ENCODE peak calls at places on chromosomes 4 and X, in seven cellular contexts. W, O, R, Y, E, L and P are unnamed samples.
A peak's percentile ranks its signal among the peaks of the same experiment; 100 is the strongest.

GRCh38 chr4:82688091-82688815 is 110.3 kb downstream of the SCD5 start:
- DNase-seq in L (no peak), W (no peak), R (no peak), E (no peak), O (peak; percentile 7), Y (no peak), P (no peak)

GRCh38 chr4:122771724-122772123 is 39.2 kb downstream of the BBS12 start:
- DNase-seq in R (no peak), E (no peak), Y (no peak), L (no peak), W (no peak), O (no peak), P (no peak)

GRCh38 chrX:8845060-8845459 is 43.9 kb upstream of the FAM9A start:
- DNase-seq in W (no peak), L (no peak), O (no peak), R (no peak), Y (no peak), E (no peak), P (no peak)

GRCh38 chr4:172143605-172144314 is 330.6 kb downstream of the GALNTL6 start:
- DNase-seq in E (no peak), Y (no peak), W (no peak), L (no peak), O (no peak), R (no peak), P (no peak)

GRCh38 chrX:96474357-96475125 is 210.1 kb upstream of the DIAPH2 start:
- DNase-seq in E (no peak), R (no peak), L (no peak), Y (no peak), O (no peak), W (no peak), P (no peak)

GRCh38 chr4:76306882-76307669 is 543 bp downstream of the STBD1 start:
- DNase-seq in W (peak; percentile 74), Y (peak; percentile 46), R (peak; percentile 74), E (peak; percentile 86), O (no peak), L (peak; percentile 78), P (peak; percentile 11)

GRCh38 chr4:114815760-114816159 is 217.2 kb downstream of the UGT8 start:
- DNase-seq in R (no peak), W (no peak), Y (no peak), O (no peak), L (no peak), E (peak; percentile 5), P (no peak)

GRCh38 chr4:3046623-3047022 is 27.7 kb downstream of the HTT-AS start:
- DNase-seq in W (no peak), R (no peak), E (no peak), Y (no peak), L (no peak), O (no peak), P (no peak)

GRCh38 chr4:94591289-94591688 is 139.5 kb downstream of the PDLIM5 start:
- DNase-seq in R (no peak), L (no peak), E (no peak), O (no peak), Y (no peak), W (peak; percentile 33), P (no peak)
- H3K27ac ChIP-seq in R (no peak overlapping the region), L (no peak overlapping the region), E (no peak overlapping the region), O (no peak overlapping the region), Y (no peak overlapping the region), W (peak overlapping the region; percentile 68), P (no peak overlapping the region)

GRCh38 chr4:86594559-86595425 is 677 bp downstream of the PTPN13 start:
- DNase-seq in Y (peak; percentile 46), W (peak; percentile 72), E (peak; percentile 77), O (no peak), R (peak; percentile 58), L (peak; percentile 58), P (peak; percentile 57)
- H3K27ac ChIP-seq in Y (peak overlapping the region; percentile 89), W (peak overlapping the region; percentile 78), E (peak overlapping the region; percentile 88), O (no peak overlapping the region), R (peak overlapping the region; percentile 84), L (peak overlapping the region; percentile 82), P (peak overlapping the region; percentile 85)

GRCh38 chrX:118271770-118272169 is 74.1 kb upstream of the WDR44 start:
- DNase-seq in E (no peak), R (no peak), L (no peak), Y (no peak), O (no peak), W (no peak), P (no peak)

DNA sequence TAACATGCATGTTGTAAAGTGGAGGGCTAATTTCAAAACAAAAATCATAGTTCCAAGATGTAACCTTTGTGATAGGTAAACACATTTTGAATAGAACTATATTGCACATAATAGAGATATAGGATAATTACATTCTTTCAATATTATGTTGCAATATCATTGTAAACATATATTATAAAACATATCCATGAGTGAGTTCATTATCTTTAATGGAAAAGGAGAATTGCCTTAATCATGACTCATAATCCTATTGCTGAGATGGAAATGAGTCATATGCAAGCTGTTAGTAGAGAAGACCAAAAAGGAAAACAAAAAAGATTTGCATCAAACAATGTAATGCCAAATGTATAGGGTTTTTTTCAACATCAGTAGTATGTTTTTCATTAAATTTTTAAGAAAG is 73.7 kb upstream of the WDR44 start:
- DNase-seq in R (no peak), O (no peak), Y (peak; percentile 29), L (no peak), W (no peak), E (no peak), P (no peak)
- H3K27ac ChIP-seq in R (no peak overlapping the region), O (no peak overlapping the region), Y (no peak overlapping the region), L (no peak overlapping the region), W (no peak overlapping the region), E (no peak overlapping the region), P (no peak overlapping the region)

DNA sequence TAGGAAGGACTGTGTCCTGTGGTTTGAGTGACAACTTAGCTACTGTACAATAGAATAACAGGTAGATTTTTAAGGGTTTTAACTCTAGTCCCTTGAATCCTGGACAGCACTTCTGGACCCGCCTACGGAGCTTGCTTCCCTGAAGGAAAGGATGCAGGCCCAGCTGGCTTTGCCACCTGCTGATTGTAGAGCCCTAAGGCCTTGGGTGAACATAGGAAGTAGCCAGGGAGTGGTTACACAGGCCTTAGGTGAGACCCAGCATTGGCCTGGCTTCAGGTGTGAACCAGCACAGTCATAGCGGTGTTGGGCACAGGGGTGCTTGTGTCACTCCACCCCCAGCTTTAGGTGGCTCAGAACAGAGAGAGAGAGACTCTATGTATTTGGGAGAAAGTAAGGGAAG is 413.5 kb downstream of the GRIA2 start:
- DNase-seq in Y (no peak), R (no peak), L (no peak), E (no peak), O (no peak), W (no peak), P (no peak)
- H3K27ac ChIP-seq in Y (no peak overlapping the region), R (no peak overlapping the region), L (no peak overlapping the region), E (no peak overlapping the region), O (no peak overlapping the region), W (no peak overlapping the region), P (no peak overlapping the region)

DNA sequence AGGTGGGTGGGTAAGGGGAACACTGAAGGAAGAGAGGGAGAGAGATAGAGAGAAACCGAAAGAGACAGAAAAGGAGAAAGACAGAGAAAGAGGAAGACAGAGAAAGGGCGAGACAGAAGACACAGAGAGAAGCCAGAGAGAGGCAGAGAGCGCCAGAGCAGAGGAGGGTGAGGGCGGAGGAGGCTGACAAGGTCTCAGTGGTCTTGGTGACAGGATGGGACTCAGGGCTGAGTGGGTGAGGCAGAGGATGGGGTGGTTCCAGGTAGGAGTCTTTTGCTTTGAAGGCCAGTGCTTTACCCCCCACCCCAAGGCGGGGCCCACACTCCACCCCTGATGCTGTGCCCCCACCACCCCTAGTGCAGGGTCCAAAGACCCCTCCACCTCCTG is 1.1 kb downstream of the IQSEC2 start:
- DNase-seq in W (no peak), E (no peak), O (no peak), Y (no peak), R (no peak), L (no peak), P (no peak)
- H3K27ac ChIP-seq in W (no peak overlapping the region), E (no peak overlapping the region), O (no peak overlapping the region), Y (peak overlapping the region; percentile 97), R (no peak overlapping the region), L (no peak overlapping the region), P (no peak overlapping the region)

GRCh38 chr4:173246719-173247118 is 78.1 kb downstream of the GALNT7 start:
- DNase-seq in Y (no peak), L (no peak), R (no peak), E (no peak), W (no peak), O (no peak), P (no peak)
- H3K27ac ChIP-seq in Y (no peak overlapping the region), L (no peak overlapping the region), R (no peak overlapping the region), E (no peak overlapping the region), W (no peak overlapping the region), O (no peak overlapping the region), P (no peak overlapping the region)

DNA sequence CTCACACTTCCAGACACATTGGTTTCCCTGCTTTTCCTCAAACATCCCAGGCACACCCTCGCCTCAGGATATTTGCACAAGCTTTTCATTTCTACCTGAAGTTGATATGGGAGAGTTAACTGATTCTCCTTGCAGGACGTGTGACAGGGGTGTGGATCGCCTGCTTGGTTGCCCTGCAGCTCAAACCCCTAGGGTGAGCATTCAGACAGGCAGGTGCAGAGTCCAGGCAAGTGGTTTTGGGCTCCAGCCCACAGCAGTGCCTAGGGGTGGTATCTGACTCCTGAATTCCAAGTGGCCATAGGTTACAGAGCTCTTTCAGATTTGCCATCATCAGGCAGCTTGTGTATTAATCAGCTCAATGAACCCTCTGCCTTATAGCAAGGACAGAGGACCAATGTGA is 1104.2 kb upstream of the IGFBP7 start:
- DNase-seq in E (no peak), O (no peak), R (no peak), L (no peak), W (no peak), Y (no peak), P (no peak)
- H3K27ac ChIP-seq in E (no peak overlapping the region), O (no peak overlapping the region), R (no peak overlapping the region), L (no peak overlapping the region), W (no peak overlapping the region), Y (no peak overlapping the region), P (no peak overlapping the region)

GRCh38 chr4:139734201-139734874 is 68.7 kb downstream of the MGST2 start:
- DNase-seq in R (peak; percentile 39), L (no peak), Y (no peak), W (no peak), O (no peak), E (peak; percentile 55), P (no peak)
- H3K27ac ChIP-seq in R (peak overlapping the region; percentile 60), L (peak overlapping the region; percentile 89), Y (peak overlapping the region; percentile 36), W (peak overlapping the region; percentile 98), O (no peak overlapping the region), E (peak overlapping the region; percentile 91), P (peak overlapping the region; percentile 81)

GRCh38 chr4:158682071-158682470 is 10.0 kb downstream of the ETFDH start:
- DNase-seq in E (no peak), W (no peak), R (no peak), O (no peak), L (no peak), Y (no peak), P (no peak)
- H3K27ac ChIP-seq in E (no peak overlapping the region), W (no peak overlapping the region), R (no peak overlapping the region), O (no peak overlapping the region), L (no peak overlapping the region), Y (no peak overlapping the region), P (no peak overlapping the region)

DNA sequence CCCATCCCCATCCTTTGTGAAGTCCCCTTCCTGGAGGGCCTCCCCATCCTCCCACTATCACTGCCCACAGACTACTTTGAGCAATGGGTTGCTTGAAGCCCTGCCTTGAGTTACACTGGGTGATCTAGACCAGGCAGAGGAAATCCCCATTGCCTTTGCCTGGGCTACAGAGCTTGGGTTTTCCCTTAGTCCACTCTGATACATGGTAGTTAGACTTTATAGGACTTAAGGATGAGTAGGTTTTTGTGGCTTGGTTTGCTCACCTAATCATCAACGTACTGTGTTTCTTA is 56.6 kb downstream of the TMEM131L start:
- DNase-seq in O (peak; percentile 71), W (no peak), L (no peak), E (no peak), Y (no peak), R (no peak), P (no peak)
- H3K27ac ChIP-seq in O (peak overlapping the region; percentile 96), W (no peak overlapping the region), L (no peak overlapping the region), E (no peak overlapping the region), Y (no peak overlapping the region), R (peak overlapping the region; percentile 38), P (no peak overlapping the region)